ENCODE peak calls at places on chromosomes 6 and 20, in four cellular contexts. O is K562; F is activated T-cell treated with anti-CD3 and anti-CD28 coated beads for 1 hour; A is stimulated activated CD4-positive, alpha-beta T cell treated with anti-CD3 and anti-CD28 coated beads, Interleukin-2, amount 100 ng/mL, for 48 hours. T is an unnamed sample.

GRCh38 chr6:40956871-40957270 is 82.2 kb downstream of the UNC5CL start:
- DNase-seq in F (no peak), O (no peak), A (no peak), T (no peak)

GRCh38 chr6:41059569-41059968 is 6.6 kb downstream of the APOBEC2 start:
- DNase-seq in O (no peak), F (no peak), A (no peak), T (no peak)

GRCh38 chr20:4267242-4267641 is 251.9 kb upstream of the RNF24 start:
- DNase-seq in O (no peak), A (no peak), F (no peak), T (no peak)

GRCh38 chr6:21731411-21732031 is 138.0 kb downstream of the SOX4 start:
- DNase-seq in F (no peak), A (no peak), O (no peak), T (no peak)

GRCh38 chr6:150922137-150922536 is 56.6 kb downstream of the MTHFD1L start:
- DNase-seq in F (no peak), O (no peak), A (no peak), T (no peak)

GRCh38 chr6:75334266-75335040 is 49.9 kb upstream of the TMEM30A start:
- DNase-seq in F (no peak), A (no peak), O (no peak), T (no peak)

GRCh38 chr6:14079433-14079832 is 38.1 kb upstream of the CD83 start:
- DNase-seq in O (no peak), A (no peak), F (no peak), T (no peak)

GRCh38 chr20:24160563-24161355 is 172.2 kb upstream of the GGTLC1 start:
- DNase-seq in F (no peak), A (no peak), O (peak), T (no peak)

GRCh38 chr6:127191716-127192115 is 73.2 kb downstream of the RSPO3 start:
- DNase-seq in F (no peak), A (no peak), O (no peak), T (no peak)

GRCh38 chr6:15530411-15530810 is 132.4 kb downstream of the DTNBP1 start:
- DNase-seq in F (no peak), A (no peak), O (no peak), T (no peak)

GRCh38 chr20:44195613-44196012 is 8.6 kb upstream of the JPH2 start:
- DNase-seq in A (no peak), O (no peak), F (no peak), T (no peak)

GRCh38 chr20:16518068-16518783 is 55.0 kb downstream of the KIF16B start:
- DNase-seq in O (peak), A (peak), F (no peak), T (no peak)

GRCh38 chr20:32535953-32536823 is 48.9 kb downstream of the NOL4L start:
- DNase-seq in O (peak), A (no peak), F (peak), T (peak)

GRCh38 chr6:35024601-35025054 is 116.5 kb downstream of the TCP11 start:
- DNase-seq in A (no peak), F (no peak), O (peak), T (no peak)

GRCh38 chr6:152669894-152670293 is 27.8 kb upstream of the MYCT1 start:
- DNase-seq in F (no peak), A (no peak), O (no peak), T (no peak)

GRCh38 chr20:33630507-33630906 is 31.6 kb upstream of the C20orf144 start:
- DNase-seq in A (no peak), F (no peak), O (no peak), T (no peak)

GRCh38 chr6:34656378-34657036 is 40.1 kb downstream of the ILRUN start:
- DNase-seq in F (no peak), O (no peak), A (peak), T (peak)

GRCh38 chr20:60718743-60719142 is 533.3 kb upstream of the CDH4 start:
- DNase-seq in O (peak), A (no peak), F (no peak), T (no peak)

GRCh38 chr6:50722829-50723562 is 9.7 kb downstream of the TFAP2D start:
- DNase-seq in O (no peak), A (no peak), F (no peak), T (no peak)

GRCh38 chr6:6256881-6257280 is 63.6 kb downstream of the F13A1 start:
- DNase-seq in F (no peak), O (no peak), A (no peak), T (no peak)

GRCh38 chr6:44254957-44255808 is 2.1 kb downstream of the SLC35B2 start:
- DNase-seq in F (no peak), A (no peak), O (no peak), T (no peak)

GRCh38 chr20:33732166-33732970 is 572 bp downstream of the ZNF341 start:
- DNase-seq in O (no peak), A (peak), F (peak), T (no peak)

GRCh38 chr20:47688385-47689381 is 96.6 kb downstream of the SULF2 start:
- DNase-seq in O (no peak), A (no peak), F (no peak), T (no peak)

GRCh38 chr6:34924831-34925613 is 36.0 kb downstream of the ANKS1A start:
- DNase-seq in F (no peak), O (no peak), A (no peak), T (no peak)

T was measured in T-helper 9 cell.